ENCODE peak calls at places on chromosome 7, in six cellular contexts. J is NCI-H2029, W is fibroblast of villous mesenchyme, Q is mucosa of descending colon, N is NCI-H2171 treated with DMSO at 0.1 percent for 48 hours, C is SJSA1. I is an unnamed sample.

GRCh38 chr7:45089314-45089891 is 634 bp upstream of the NACAD start:
- DNase-seq in W (peak; percentile 48), N (peak; percentile 85), J (peak; percentile 42), C (peak; percentile 65), Q (peak; percentile 64), I (peak; percentile 33)

GRCh38 chr7:135653285-135654080 is 8.8 kb upstream of the STMP1 start:
- DNase-seq in C (no peak), N (no peak), J (no peak), Q (no peak), W (no peak), I (no peak)

GRCh38 chr7:149355390-149356048 is 93.5 kb downstream of the ZNF783 start:
- DNase-seq in N (peak; percentile 5), W (peak; percentile 2), C (no peak), J (no peak), Q (no peak), I (no peak)

GRCh38 chr7:4830176-4830575 is 31.7 kb downstream of the PAPOLB start:
- DNase-seq in N (peak; percentile 38), J (peak; percentile 61), C (no peak), W (peak; percentile 79), Q (peak; percentile 68), I (peak; percentile 60)

GRCh38 chr7:138237995-138238394 is 161.7 kb downstream of the AKR1D1 start:
- DNase-seq in Q (no peak), W (no peak), J (no peak), C (no peak), N (no peak), I (no peak)

GRCh38 chr7:28686418-28686800 is 271.7 kb downstream of the TRIL start:
- DNase-seq in N (peak; percentile 17), W (peak; percentile 70), J (peak; percentile 11), Q (no peak), C (no peak), I (no peak)

GRCh38 chr7:139914306-139914747 is 85.3 kb downstream of the TBXAS1 start:
- DNase-seq in J (no peak), Q (no peak), C (no peak), W (peak; percentile 63), N (no peak), I (no peak)

GRCh38 chr7:105228555-105228954 is 160.2 kb downstream of the SRPK2 start:
- DNase-seq in W (no peak), C (no peak), J (no peak), Q (no peak), N (no peak), I (no peak)

GRCh38 chr7:16084370-16084769 is 337.0 kb downstream of the CRPPA start:
- DNase-seq in N (no peak), W (no peak), C (no peak), Q (no peak), J (no peak), I (no peak)

GRCh38 chr7:17523813-17524741 is 225.6 kb downstream of the AHR start:
- DNase-seq in C (no peak), Q (no peak), J (peak; percentile 61), W (peak; percentile 82), N (no peak), I (no peak)

GRCh38 chr7:55036958-55037357 is 18.1 kb downstream of the EGFR start:
- DNase-seq in N (no peak), Q (no peak), J (no peak), W (no peak), C (no peak), I (no peak)

GRCh38 chr7:46833186-46833585 is 748.7 kb downstream of the TNS3 start:
- DNase-seq in C (no peak), Q (no peak), W (no peak), N (no peak), J (no peak), I (no peak)

GRCh38 chr7:146503844-146504243 is 387.2 kb downstream of the CNTNAP2 start:
- DNase-seq in Q (no peak), J (no peak), N (peak; percentile 86), W (no peak), C (no peak), I (no peak)

GRCh38 chr7:116150588-116150987 is 59.8 kb upstream of the TES start:
- DNase-seq in J (no peak), C (no peak), N (no peak), W (no peak), Q (no peak), I (no peak)

GRCh38 chr7:100427762-100428198 is 723 bp downstream of the ZCWPW1 start:
- DNase-seq in C (no peak), Q (no peak), J (no peak), N (no peak), W (no peak), I (no peak)

GRCh38 chr7:100485514-100485913 is 1.8 kb downstream of the NYAP1 start:
- DNase-seq in N (no peak), C (no peak), Q (peak; percentile 27), J (no peak), W (no peak), I (no peak)

GRCh38 chr7:94700926-94701554 is 45.1 kb upstream of the SGCE start:
- DNase-seq in J (no peak), W (peak; percentile 45), Q (no peak), C (no peak), N (no peak), I (no peak)

GRCh38 chr7:18927134-18927533 is 190.3 kb downstream of the TWIST1 start:
- DNase-seq in C (no peak), J (no peak), W (no peak), Q (no peak), N (no peak), I (no peak)

GRCh38 chr7:134826105-134826504 is 46.7 kb downstream of the CALD1 start:
- DNase-seq in W (peak; percentile 94), N (no peak), Q (no peak), C (peak; percentile 52), J (no peak), I (no peak)

GRCh38 chr7:74272305-74273038 is 16.7 kb upstream of the CLIP2 start:
- DNase-seq in C (peak; percentile 97), W (peak; percentile 99), J (no peak), N (no peak), Q (peak; percentile 71), I (no peak)

GRCh38 chr7:146956323-146956722 is 839.7 kb downstream of the CNTNAP2 start:
- DNase-seq in Q (no peak), C (no peak), J (peak; percentile 53), N (peak; percentile 70), W (no peak), I (no peak)